ENCODE peak calls at places on chromosomes 6 and 20, in four cellular contexts. H is HepG2, B is WTC11, C is K562. K is an unnamed sample.

GRCh38 chr6:169291639-169292339 is 38.1 kb upstream of the THBS2 start:
- DNase-seq in B (no peak), C (no peak), H (peak), K (no peak)

GRCh38 chr6:166008441-166009369 is 158.9 kb downstream of the TBXT start:
- DNase-seq in B (peak), H (no peak), C (no peak), K (peak)

GRCh38 chr6:33869121-33869520 is 65.3 kb upstream of the MLN start:
- DNase-seq in C (no peak), H (no peak), B (no peak), K (no peak)

GRCh38 chr6:122220254-122220653 is 179.2 kb upstream of the HSF2 start:
- DNase-seq in C (no peak), B (no peak), H (no peak), K (no peak)

GRCh38 chr6:44556046-44556445 is 168.5 kb downstream of the CDC5L start:
- DNase-seq in H (no peak), C (no peak), B (no peak), K (no peak)

GRCh38 chr20:49659096-49659495 is 54.6 kb downstream of the B4GALT5 start:
- DNase-seq in B (no peak), C (no peak), H (no peak), K (no peak)

GRCh38 chr6:131213501-131213990 is 78.3 kb downstream of the AKAP7 start:
- DNase-seq in C (no peak), B (no peak), H (no peak), K (no peak)

GRCh38 chr6:168699631-168700315 is 258.8 kb downstream of the SMOC2 start:
- DNase-seq in H (no peak), C (no peak), B (no peak), K (no peak)

GRCh38 chr20:17620371-17621228 is 50.7 kb downstream of the DSTN start:
- DNase-seq in C (no peak), B (peak), H (no peak), K (no peak)

GRCh38 chr20:40719330-40719729 is 30.3 kb upstream of the MAFB start:
- DNase-seq in B (no peak), C (no peak), H (no peak), K (no peak)

GRCh38 chr6:116392158-116393032 is 21.6 kb downstream of the DSE start:
- DNase-seq in H (no peak), C (no peak), B (no peak), K (no peak)

GRCh38 chr20:49501917-49502316 is 19.4 kb upstream of the KCNB1 start:
- DNase-seq in H (peak), C (peak), B (no peak), K (peak)

GRCh38 chr6:30915591-30915946 is 1.5 kb downstream of the VARS2 start:
- DNase-seq in C (peak), H (peak), B (peak), K (peak)

GRCh38 chr6:118317581-118318563 is 230.2 kb upstream of the PLN start:
- DNase-seq in B (no peak), C (no peak), H (no peak), K (no peak)

GRCh38 chr6:44622555-44622954 is 235.0 kb downstream of the CDC5L start:
- DNase-seq in C (no peak), B (no peak), H (no peak), K (no peak)

GRCh38 chr6:20400476-20401402 is 940 bp upstream of the E2F3 start:
- DNase-seq in H (peak), C (peak), B (peak), K (peak)

GRCh38 chr6:72206606-72207005 is 320.3 kb downstream of the RIMS1 start:
- DNase-seq in H (no peak), B (peak), C (no peak), K (peak)

GRCh38 chr6:144317736-144318135 is 32.6 kb downstream of the UTRN start:
- DNase-seq in B (no peak), C (no peak), H (no peak), K (no peak)

GRCh38 chr20:54600634-54601033 is 125.2 kb downstream of the DOK5 start:
- DNase-seq in B (no peak), C (no peak), H (no peak), K (no peak)

GRCh38 chr20:43915209-43916072 is 789 bp downstream of the TOX2 start:
- DNase-seq in B (peak), C (no peak), H (no peak), K (no peak)

GRCh38 chr6:18099501-18099900 is 23.0 kb downstream of the NHLRC1 start:
- DNase-seq in C (no peak), B (no peak), H (no peak), K (no peak)

GRCh38 chr20:62962891-62963613 is 10.5 kb downstream of the SLC17A9 start:
- DNase-seq in C (no peak), B (no peak), H (no peak), K (no peak)

GRCh38 chr6:116990679-116991078 is 113.6 kb downstream of the RFX6 start:
- DNase-seq in C (no peak), B (no peak), H (no peak), K (no peak)

GRCh38 chr6:52953911-52954839 is 40.9 kb downstream of the GSTA4 start:
- DNase-seq in H (no peak), C (no peak), B (no peak), K (no peak)

GRCh38 chr6:10404107-10404798 is 10.6 kb downstream of the TFAP2A start:
- DNase-seq in H (no peak), B (peak), C (peak), K (peak)

GRCh38 chr6:157898169-157898568 is 75.1 kb downstream of the SNX9 start:
- DNase-seq in C (no peak), B (no peak), H (no peak), K (no peak)

GRCh38 chr20:62235001-62235776 is 3.1 kb upstream of the OSBPL2 start:
- DNase-seq in H (no peak), B (no peak), C (no peak), K (no peak)

GRCh38 chr20:48831702-48832422 is 4.1 kb upstream of the PREX1 start:
- DNase-seq in C (peak), B (no peak), H (no peak), K (no peak)

GRCh38 chr20:44017905-44018683 is 103.4 kb downstream of the TOX2 start:
- DNase-seq in H (no peak), C (no peak), B (no peak), K (peak)

GRCh38 chr6:142407685-142408273 is 106.0 kb downstream of the ADGRG6 start:
- DNase-seq in C (no peak), B (no peak), H (no peak), K (no peak)

GRCh38 chr6:68031054-68031453 is 604.0 kb upstream of the ADGRB3 start:
- DNase-seq in B (no peak), H (no peak), C (no peak), K (no peak)

GRCh38 chr6:156595481-156595880 is 181.7 kb upstream of the ARID1B start:
- DNase-seq in H (no peak), B (no peak), C (no peak), K (no peak)

GRCh38 chr6:107670792-107671199 is 153.3 kb downstream of the SCML4 start:
- DNase-seq in H (no peak), C (no peak), B (no peak), K (no peak)

GRCh38 chr6:132198040-132198439 is 203.2 kb downstream of the MOXD1 start:
- DNase-seq in B (no peak), C (no peak), H (no peak), K (no peak)

GRCh38 chr6:164185342-164185920 is 770.9 kb downstream of the QKI start:
- DNase-seq in H (no peak), C (no peak), B (no peak), K (no peak)

GRCh38 chr6:52399511-52400315 is 20.4 kb upstream of the EFHC1 start:
- DNase-seq in C (peak), B (peak), H (peak), K (peak)

GRCh38 chr6:169702640-169703246 is 817 bp downstream of the C6orf120 start:
- DNase-seq in H (peak), C (peak), B (peak), K (peak)

GRCh38 chr20:25356294-25356933 is 34.2 kb downstream of the ABHD12 start:
- DNase-seq in C (no peak), B (peak), H (no peak), K (no peak)

GRCh38 chr6:150352321-150353296 is 16.2 kb upstream of the IYD start:
- DNase-seq in C (no peak), H (no peak), B (no peak), K (no peak)

GRCh38 chr6:150353445-150353844 is 15.4 kb upstream of the IYD start:
- DNase-seq in B (no peak), C (no peak), H (no peak), K (no peak)

GRCh38 chr6:150355932-150356331 is 12.9 kb upstream of the IYD start:
- DNase-seq in H (no peak), B (no peak), C (no peak), K (no peak)

DNA sequence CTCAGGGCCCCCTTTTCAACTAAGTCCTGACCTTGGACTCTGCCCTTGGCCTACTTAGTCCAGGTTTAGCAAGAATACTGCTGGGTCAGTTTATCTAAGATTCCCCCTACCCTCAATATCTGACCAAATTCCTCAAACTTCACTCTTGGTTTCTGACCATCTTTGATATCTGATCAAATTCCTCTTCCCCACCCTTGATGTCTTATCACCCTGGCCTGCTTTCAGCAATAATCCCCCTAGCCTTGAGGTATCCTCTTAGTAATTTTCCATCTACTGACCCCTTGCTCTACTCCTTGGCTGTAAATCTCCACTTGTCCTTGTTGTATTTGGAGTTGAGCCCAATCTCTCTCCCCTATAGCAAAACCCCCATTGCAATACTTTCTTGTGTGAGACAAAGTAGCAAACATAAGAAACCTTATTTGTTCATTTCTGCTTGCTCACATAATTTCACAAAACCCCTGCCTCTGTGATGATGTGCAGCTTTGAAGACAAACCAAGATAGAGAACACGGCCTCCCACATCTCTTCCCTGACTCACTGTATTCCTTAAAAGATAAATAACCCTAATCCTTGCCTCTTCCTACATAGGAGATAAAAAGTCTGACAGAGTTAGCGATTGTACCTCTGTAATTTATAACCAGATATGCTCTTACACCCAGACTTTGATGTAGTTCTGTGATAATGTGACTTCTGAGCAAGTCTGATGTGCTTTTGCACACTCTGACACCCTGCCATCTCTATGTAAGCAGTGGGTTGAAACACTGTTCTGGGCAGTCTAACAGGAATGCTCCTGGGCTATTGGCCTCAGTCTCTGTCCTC is 13.8 kb upstream of the IYD start:
- DNase-seq in C (no peak), H (no peak), B (no peak), K (no peak)
- TF ChIP-seq ELF4 in C (no peak), H (no peak), B (no peak), K (no peak)

DNA sequence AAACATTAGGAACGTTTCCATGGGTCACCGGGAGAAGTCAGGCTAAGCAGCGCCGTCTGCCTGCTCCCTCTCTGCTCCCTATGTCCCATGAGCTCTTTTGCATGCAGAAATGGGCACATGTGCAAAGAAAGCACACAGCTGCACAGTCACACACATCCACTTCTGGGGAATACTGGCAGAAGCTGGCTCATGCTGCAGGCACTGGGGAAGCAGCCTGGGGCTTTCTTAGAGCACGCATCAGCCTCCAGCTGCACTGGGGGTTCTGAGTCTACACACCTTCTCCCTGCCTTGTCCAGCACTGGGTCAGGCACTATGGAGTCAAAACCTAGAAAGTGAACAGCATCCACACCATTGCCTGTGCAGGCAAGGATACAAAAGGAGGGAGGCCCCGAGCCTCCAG is 76.1 kb upstream of the FOXQ1 start:
- DNase-seq in H (no peak), B (no peak), C (no peak), K (no peak)
- TF ChIP-seq ELF4 in H (no peak), B (no peak), C (no peak), K (no peak)

DNA sequence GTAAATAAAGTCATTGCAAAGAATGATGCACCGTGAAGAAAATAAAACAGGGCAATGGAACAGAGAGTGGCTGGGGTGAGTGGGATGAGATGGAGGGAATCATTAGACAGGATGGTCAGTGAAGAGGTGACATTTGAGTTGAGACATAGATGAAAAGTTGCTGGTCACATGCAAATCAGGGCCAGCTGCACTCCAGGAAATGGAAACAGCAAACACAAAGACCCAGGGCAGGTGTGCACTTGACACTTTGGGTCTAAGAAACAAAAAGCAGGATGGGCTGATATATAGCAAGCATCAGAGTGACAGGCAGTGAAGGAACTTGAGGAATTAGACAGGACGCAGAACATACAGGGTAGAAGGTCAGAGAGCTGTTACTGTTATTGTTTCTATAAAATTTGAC is 171.5 kb upstream of the RIPOR2 start:
- DNase-seq in B (no peak), C (no peak), H (no peak), K (no peak)
- TF ChIP-seq ELF4 in B (no peak), C (no peak), H (no peak), K (no peak)

DNA sequence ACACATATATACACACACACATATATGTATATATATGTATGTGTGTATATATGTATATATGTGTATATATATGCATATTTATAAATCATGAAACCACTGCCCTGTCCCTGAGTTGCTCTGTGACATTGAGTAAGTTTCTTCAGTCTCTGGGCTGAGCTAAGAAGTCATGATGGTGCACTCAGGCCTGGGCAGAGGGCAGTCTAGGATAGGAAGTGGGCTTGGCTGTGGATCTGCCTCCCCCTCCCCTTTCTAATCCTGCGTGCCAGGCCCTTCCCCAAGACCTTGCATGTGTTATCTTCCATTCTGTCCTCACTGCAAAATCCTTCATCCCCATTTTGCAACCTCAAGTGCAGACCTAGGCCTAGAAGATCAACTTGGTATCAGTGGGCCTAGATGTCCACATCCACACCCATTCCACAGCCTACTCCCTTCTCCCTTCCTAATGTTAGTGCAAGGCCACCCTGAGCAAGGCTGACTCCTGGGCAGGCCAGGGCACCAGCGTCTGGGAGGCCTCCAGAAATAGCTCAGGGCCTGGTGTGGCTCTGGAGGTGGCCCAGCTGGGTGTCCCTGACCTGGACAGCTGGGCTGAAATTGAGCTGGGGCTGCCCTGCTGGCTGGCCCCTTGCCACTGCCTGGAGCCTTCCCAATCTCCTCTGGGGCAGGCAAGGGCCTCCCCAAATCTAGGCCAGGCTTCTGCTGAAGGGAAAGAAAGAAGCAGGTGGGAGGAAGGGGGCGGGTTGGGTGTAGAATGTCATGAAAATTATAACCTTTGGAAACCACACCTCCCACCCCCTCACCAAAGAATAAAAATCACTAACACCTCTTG is 1.9 kb downstream of the FAM110A start:
- DNase-seq in H (no peak), B (no peak), C (peak), K (no peak)
- TF ChIP-seq ELF4 in H (no peak), B (no peak), C (no peak), K (no peak)

GRCh38 chr6:139161817-139162284 is 27.0 kb downstream of the HECA start:
- DNase-seq in B (no peak), H (no peak), C (no peak), K (no peak)
- TF ChIP-seq ELF4 in B (no peak), H (no peak), C (no peak), K (no peak)

GRCh38 chr20:38893485-38894090 is 32.6 kb upstream of the FAM83D start:
- DNase-seq in B (peak), C (peak), H (peak), K (peak)
- TF ChIP-seq ELF4 in B (no peak), C (no peak), H (no peak), K (no peak)

DNA sequence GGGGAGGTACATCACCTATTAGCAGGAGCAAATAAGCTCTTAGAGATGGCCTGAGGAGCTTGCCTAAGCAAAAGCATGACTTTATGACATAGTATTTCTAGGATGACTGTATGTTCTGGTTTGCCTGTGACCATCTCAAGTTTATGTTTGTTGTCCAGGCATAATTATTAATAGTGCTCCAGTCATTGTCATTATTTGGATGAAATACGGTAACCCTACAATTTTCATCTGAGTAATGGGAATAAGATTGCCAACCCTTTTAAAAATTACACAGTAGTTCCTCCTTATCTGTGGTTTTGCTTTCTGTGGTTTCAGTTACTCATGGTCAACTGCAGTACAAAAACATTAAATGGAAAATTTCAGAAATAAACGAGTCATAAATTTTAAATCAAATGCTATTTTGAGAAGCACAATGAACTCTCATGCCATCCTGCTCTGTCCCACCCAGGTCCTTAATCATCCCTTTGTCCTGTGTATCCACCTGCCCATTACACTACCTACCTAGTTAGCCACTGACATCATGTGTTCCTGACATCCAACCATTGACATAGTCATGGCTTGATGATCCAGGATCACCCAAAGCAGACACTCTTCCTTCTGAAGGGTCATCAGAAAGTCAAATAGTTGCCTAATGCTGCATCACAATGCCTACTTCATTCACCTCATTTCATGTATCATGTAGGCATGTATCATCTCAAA is 27.0 kb upstream of the TFB1M start:
- DNase-seq in H (peak), C (no peak), B (no peak), K (no peak)
- TF ChIP-seq ELF4 in H (no peak), C (no peak), B (no peak), K (no peak)